ENCODE peak calls at places on chromosomes 16 and 17, in five cellular contexts. O is endothelial cell of umbilical vein, K is neural progenitor cell, Z is fibroblast of lung, E is mammary epithelial cell. J is an unnamed sample.

GRCh38 chr17:65495255-65496060 is 66.0 kb downstream of the AXIN2 start:
- DNase-seq in O (no peak), K (peak; percentile 88), Z (no peak), E (no peak), J (no peak)

GRCh38 chr17:19645608-19646250 is 2.8 kb upstream of the ALDH3A2 start:
- DNase-seq in O (peak; percentile 7), K (peak; percentile 70), Z (peak; percentile 19), E (no peak), J (no peak)

GRCh38 chr16:75727221-75727620 is 931 bp upstream of the CPHXL start:
- DNase-seq in O (no peak), K (no peak), Z (no peak), E (no peak), J (no peak)

GRCh38 chr17:32350662-32351418 is 883 bp downstream of the ZNF207 start:
- DNase-seq in O (peak; percentile 71), K (peak; percentile 50), Z (peak; percentile 81), E (peak; percentile 63), J (no peak)

GRCh38 chr17:8142887-8143580 is 9.2 kb downstream of the PER1 start:
- DNase-seq in O (no peak), K (no peak), Z (no peak), E (no peak), J (no peak)

GRCh38 chr17:16477255-16477654 is 14.7 kb downstream of the LRRC75A start:
- DNase-seq in O (peak; percentile 84), K (no peak), Z (peak; percentile 89), E (peak; percentile 35), J (no peak)

GRCh38 chr16:2584742-2585650 is 47.2 kb downstream of the PDPK1 start:
- DNase-seq in O (no peak), K (no peak), Z (peak; percentile 43), E (no peak), J (no peak)

GRCh38 chr17:7041607-7042506 is 2.0 kb downstream of the SLC16A11 start:
- DNase-seq in O (no peak), K (peak; percentile 45), Z (no peak), E (no peak), J (no peak)

GRCh38 chr17:13520899-13521572 is 80.7 kb downstream of the HS3ST3A1 start:
- DNase-seq in O (no peak), K (no peak), Z (peak; percentile 96), E (peak; percentile 8), J (no peak)

GRCh38 chr16:84313921-84314320 is 19.2 kb downstream of the WFDC1 start:
- DNase-seq in O (no peak), K (no peak), Z (no peak), E (no peak), J (no peak)
- H2AFZ ChIP-seq in O (no peak overlapping the region), K (no peak overlapping the region), Z (no peak overlapping the region), E (no peak overlapping the region), J (no peak overlapping the region)

DNA sequence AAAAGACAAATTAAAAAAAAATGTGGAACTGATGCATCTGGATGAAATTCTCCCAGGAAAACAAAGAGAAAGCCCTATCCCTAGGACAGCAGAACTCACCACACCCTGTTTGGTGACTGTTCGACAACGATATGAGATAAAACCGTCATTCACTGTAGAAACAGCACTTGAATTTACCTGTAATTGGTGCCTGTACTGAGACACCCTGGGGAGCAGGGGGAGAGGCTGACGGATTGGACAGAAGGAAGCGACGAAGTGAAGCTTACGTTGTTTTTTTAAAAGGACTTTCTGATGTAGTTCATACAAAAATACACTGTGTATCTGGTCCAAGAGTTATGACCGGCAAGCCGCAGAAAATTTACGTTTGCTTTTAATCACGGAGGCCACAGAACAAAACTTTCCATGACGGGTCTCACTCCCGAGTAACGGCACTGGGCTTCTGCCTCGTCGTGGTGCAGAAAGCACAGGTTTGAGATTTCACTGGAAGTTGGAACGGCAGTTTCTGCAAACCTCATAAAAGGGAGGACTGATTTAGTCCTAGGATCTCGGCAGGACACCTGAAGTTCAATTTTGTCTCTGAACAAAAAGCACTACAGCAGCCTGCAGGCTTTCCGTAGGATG is 9.7 kb downstream of the NXN start:
- DNase-seq in O (no peak), K (peak; percentile 12), Z (no peak), E (no peak), J (no peak)
- H3K9ac ChIP-seq in O (no peak overlapping the region), K (no peak overlapping the region), Z (no peak overlapping the region), E (no peak overlapping the region), J (no peak overlapping the region)

DNA sequence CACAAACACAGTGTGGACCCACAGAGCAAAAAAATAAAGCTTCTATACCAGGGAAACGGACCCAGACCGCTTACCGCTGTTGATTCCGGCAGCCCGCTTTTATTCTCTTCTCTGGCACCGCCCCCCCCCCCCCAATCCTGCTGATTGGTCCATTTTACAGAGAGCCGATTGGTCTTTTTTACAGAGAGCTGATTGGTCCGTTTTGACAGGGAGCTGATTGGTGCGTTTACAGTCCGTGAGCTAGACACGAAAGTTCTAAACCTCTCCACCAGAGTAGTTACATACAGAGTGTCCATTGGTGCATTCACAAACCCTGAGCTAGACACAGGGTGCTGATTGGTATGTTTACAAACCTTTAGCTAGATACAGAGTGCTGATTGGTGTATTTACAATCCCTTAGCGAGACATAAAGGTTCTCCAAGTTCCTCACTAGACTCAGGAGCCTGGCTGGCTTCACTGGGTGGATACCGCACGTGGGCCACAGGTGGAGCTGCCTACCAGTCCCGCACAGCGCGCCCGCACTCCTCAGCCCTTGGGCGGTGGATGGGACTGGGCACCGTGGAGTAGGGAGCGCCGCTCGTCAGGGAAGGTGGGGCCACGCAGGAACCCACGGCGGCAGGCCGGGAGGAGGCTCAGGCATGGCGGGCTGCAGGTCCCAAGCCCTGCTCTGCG is 92.4 kb downstream of the HAPSTR1 start:
- DNase-seq in O (no peak), K (no peak), Z (no peak), E (no peak), J (no peak)
- TF ChIP-seq EZH2 in O (no peak), K (no peak), Z (no peak), E (no peak), J (no peak)

GRCh38 chr17:69179227-69179952 is 37.7 kb upstream of the ABCA6 start:
- DNase-seq in O (no peak), K (no peak), Z (peak; percentile 30), E (peak; percentile 50), J (no peak)
- H2AFZ ChIP-seq in O (no peak overlapping the region), K (no peak overlapping the region), Z (no peak overlapping the region), E (peak overlapping the region; percentile 90), J (peak overlapping the region; percentile 39)

GRCh38 chr16:88649195-88649923 is 1.5 kb downstream of the CYBA start:
- DNase-seq in O (no peak), K (no peak), Z (no peak), E (no peak), J (no peak)
- H3K9ac ChIP-seq in O (no peak overlapping the region), K (no peak overlapping the region), Z (no peak overlapping the region), E (no peak overlapping the region), J (no peak overlapping the region)

DNA sequence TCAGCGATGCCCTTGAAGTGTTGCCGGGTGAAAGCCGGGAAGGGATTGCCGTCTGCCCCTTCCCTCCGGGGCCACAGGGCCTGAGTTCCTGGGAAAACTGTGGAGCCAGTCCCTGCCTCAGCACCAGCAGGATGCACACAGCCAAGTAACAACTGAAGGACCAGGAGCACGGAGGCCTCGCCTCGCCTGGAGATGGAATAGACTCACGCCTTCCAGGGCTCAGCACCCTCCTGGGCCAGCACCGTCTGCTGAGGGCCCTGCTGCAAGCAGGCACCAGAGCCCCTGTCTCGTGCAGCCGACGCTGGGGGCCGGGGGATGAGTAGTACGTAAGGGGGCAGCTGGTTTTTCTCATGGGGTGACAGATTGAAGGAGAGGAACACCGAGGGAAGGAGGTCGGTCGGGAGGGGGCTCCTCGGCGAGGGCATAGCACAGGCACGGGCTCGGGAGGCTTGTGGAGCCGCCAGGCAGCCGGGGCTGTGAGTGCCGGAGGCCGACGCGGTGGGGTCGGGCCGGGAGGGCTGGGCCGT is 6.4 kb downstream of the CBFA2T3 start:
- DNase-seq in O (no peak), K (no peak), Z (no peak), E (no peak), J (no peak)
- TF ChIP-seq EZH2 in O (no peak), K (no peak), Z (no peak), E (no peak), J (no peak)

GRCh38 chr16:31485571-31485970 is 2.6 kb downstream of the SLC5A2 start:
- DNase-seq in O (no peak), K (no peak), Z (no peak), E (no peak), J (no peak)

GRCh38 chr16:31488630-31489564 is 6.0 kb downstream of the SLC5A2 start:
- DNase-seq in O (no peak), K (no peak), Z (no peak), E (no peak), J (no peak)

GRCh38 chr16:31486036-31486435 is 3.1 kb downstream of the SLC5A2 start:
- DNase-seq in O (no peak), K (no peak), Z (no peak), E (no peak), J (no peak)

GRCh38 chr16:31487720-31488629 is 5.1 kb downstream of the SLC5A2 start:
- DNase-seq in O (peak; percentile 21), K (peak; percentile 76), Z (peak; percentile 25), E (peak; percentile 66), J (no peak)

GRCh38 chr16:31487076-31487719 is 4.3 kb downstream of the SLC5A2 start:
- DNase-seq in O (no peak), K (peak; percentile 23), Z (no peak), E (no peak), J (no peak)
- H2AFZ ChIP-seq in O (peak overlapping the region; percentile 66), K (peak overlapping the region; percentile 48), Z (no peak overlapping the region), E (peak overlapping the region; percentile 95), J (peak overlapping the region; percentile 91)